ENCODE peak calls at places on chromosomes 1 and 21, in eight cellular contexts. C is CD4-positive, CD25-positive, alpha-beta regulatory T cell; Z is SW480; O is NCI-H1092 treated with DMSO at 0.1 percent for 48 hours; D is AG20443; E is GOT3; R is kidney tubule cell; W is ovary. Q is an unnamed sample.

GRCh38 chr1:189764391-189765320 is 713.0 kb downstream of the BRINP3 start:
- DNase-seq in Z (no peak), R (no peak), C (no peak), W (no peak), E (no peak), O (no peak), D (no peak), Q (no peak)

GRCh38 chr1:155126494-155127104 is 1.1 kb upstream of the EFNA1 start:
- DNase-seq in R (peak; percentile 70), C (peak; percentile 40), D (no peak), E (no peak), O (peak; percentile 49), Z (peak; percentile 86), W (no peak), Q (no peak)

GRCh38 chr1:171740356-171740863 is 1.5 kb downstream of the VAMP4 start:
- DNase-seq in O (no peak), W (no peak), C (no peak), D (no peak), E (no peak), Z (no peak), R (peak; percentile 36), Q (no peak)

GRCh38 chr1:118154220-118154619 is 30.8 kb downstream of the SPAG17 start:
- DNase-seq in W (no peak), Z (peak; percentile 44), C (no peak), D (peak; percentile 49), O (peak; percentile 13), E (no peak), R (peak; percentile 8), Q (no peak)

GRCh38 chr1:219105893-219106292 is 67.8 kb upstream of the LYPLAL1 start:
- DNase-seq in W (no peak), O (no peak), R (no peak), E (no peak), Z (no peak), C (no peak), D (no peak), Q (no peak)

GRCh38 chr1:32454726-32455125 is 10.1 kb upstream of the ZBTB8B start:
- DNase-seq in C (no peak), R (peak; percentile 44), W (no peak), Z (no peak), D (no peak), E (no peak), O (peak; percentile 92), Q (no peak)

GRCh38 chr1:207191061-207191460 is 87.0 kb downstream of the C4BPA start:
- DNase-seq in O (no peak), R (no peak), D (no peak), W (no peak), Z (no peak), C (no peak), E (no peak), Q (no peak)

GRCh38 chr1:209787551-209787950 is 3.2 kb upstream of the C1orf74 start:
- DNase-seq in E (no peak), D (no peak), Z (no peak), R (no peak), O (peak; percentile 64), C (no peak), W (peak; percentile 49), Q (no peak)

GRCh38 chr21:34363733-34364132 is at the start of gene KCNE2:
- DNase-seq in C (no peak), R (no peak), E (no peak), W (no peak), Z (no peak), D (no peak), O (no peak), Q (no peak)

GRCh38 chr1:54627181-54627580 is 3.9 kb upstream of the FAM151A start:
- DNase-seq in R (no peak), W (no peak), D (no peak), Z (no peak), O (no peak), E (no peak), C (no peak), Q (no peak)

GRCh38 chr1:30641557-30642353 is 81.6 kb downstream of the MATN1 start:
- DNase-seq in O (no peak), Z (no peak), W (no peak), C (no peak), R (no peak), E (no peak), D (no peak), Q (no peak)

GRCh38 chr1:2554621-2555387 is 1.4 kb upstream of the TNFRSF14 start:
- DNase-seq in Z (no peak), O (no peak), D (no peak), W (no peak), R (no peak), E (no peak), C (peak; percentile 63), Q (no peak)

GRCh38 chr1:227918736-227919135 is 29.0 kb downstream of the WNT9A start:
- DNase-seq in Z (no peak), E (no peak), D (no peak), R (no peak), W (no peak), O (no peak), C (no peak), Q (no peak)

GRCh38 chr1:40272653-40273213 is 14.7 kb downstream of the ZMPSTE24 start:
- DNase-seq in D (no peak), W (no peak), Z (no peak), O (no peak), E (no peak), C (no peak), R (no peak), Q (no peak)

GRCh38 chr1:246703581-246703980 is 20.6 kb upstream of the SCCPDH start:
- DNase-seq in R (no peak), D (no peak), C (no peak), O (no peak), Z (no peak), W (no peak), E (no peak), Q (no peak)